ENCODE peak calls at places on chromosomes 4 and X, in six cellular contexts. X, W, H, M, E and K are unnamed samples.
A peak's percentile ranks its signal among the peaks of the same experiment; 100 is the strongest.

GRCh38 chrX:69232945-69233344 is 67.7 kb upstream of the PJA1 start:
- DNase-seq in E (no peak), M (no peak), X (no peak), W (no peak), H (no peak), K (no peak)

GRCh38 chr4:141449927-141450326 is 186.5 kb upstream of the IL15 start:
- DNase-seq in M (no peak), E (no peak), H (no peak), W (no peak), X (no peak), K (no peak)

GRCh38 chr4:18579222-18579621 is 557.7 kb upstream of the LCORL start:
- DNase-seq in E (no peak), X (no peak), H (no peak), W (no peak), M (no peak), K (no peak)

GRCh38 chrX:31266172-31267076 is 194.6 kb upstream of the FTHL17 start:
- DNase-seq in X (peak; percentile 68), M (peak; percentile 78), E (no peak), H (peak; percentile 28), W (no peak), K (peak; percentile 91)

GRCh38 chr4:152460488-152460887 is 75.4 kb downstream of the FBXW7 start:
- DNase-seq in X (no peak), W (no peak), H (peak; percentile 55), M (no peak), E (peak; percentile 54), K (no peak)

GRCh38 chrX:68488657-68489056 is 10.2 kb upstream of the YIPF6 start:
- DNase-seq in W (no peak), E (no peak), X (no peak), H (no peak), M (no peak), K (no peak)

GRCh38 chr4:117334451-117335188 is 249.2 kb upstream of the TRAM1L1 start:
- DNase-seq in H (no peak), M (no peak), X (no peak), W (no peak), E (no peak), K (no peak)

GRCh38 chrX:44878780-44879179 is 5.8 kb downstream of the KDM6A start:
- DNase-seq in E (no peak), X (no peak), M (no peak), H (no peak), W (no peak), K (no peak)

GRCh38 chr4:174119051-174119450 is 164.4 kb downstream of the FBXO8 start:
- DNase-seq in X (no peak), W (no peak), E (peak; percentile 29), H (peak; percentile 5), M (no peak), K (no peak)

GRCh38 chr4:47032405-47033106 is 1.2 kb downstream of the GABRB1 start:
- DNase-seq in W (peak; percentile 22), X (peak; percentile 85), H (peak; percentile 56), M (peak; percentile 48), E (no peak), K (peak; percentile 84)

GRCh38 chrX:16112428-16112827 is 10.9 kb upstream of the GRPR start:
- DNase-seq in E (no peak), H (no peak), W (no peak), X (no peak), M (no peak), K (no peak)

GRCh38 chr4:151407466-151408379 is 1.3 kb upstream of the FHIP1A start:
- DNase-seq in X (peak; percentile 14), M (peak; percentile 50), W (no peak), E (no peak), H (peak; percentile 14), K (no peak)

GRCh38 chrX:151725338-151725614 is 9.3 kb upstream of the CNGA2 start:
- DNase-seq in E (no peak), W (no peak), M (no peak), H (no peak), X (no peak), K (no peak)

GRCh38 chr4:88077911-88078310 is 70.5 kb downstream of the PKD2 start:
- DNase-seq in E (peak; percentile 1), M (no peak), X (no peak), W (no peak), H (peak; percentile 79), K (no peak)

GRCh38 chrX:103157511-103158316 is 57.2 kb upstream of the BEX4 start:
- DNase-seq in E (no peak), H (peak; percentile 33), W (no peak), M (no peak), X (peak; percentile 21), K (no peak)

GRCh38 chrX:110145854-110146253 is 142.9 kb downstream of the TMEM164 start:
- DNase-seq in E (no peak), X (peak; percentile 37), M (no peak), W (no peak), H (peak; percentile 14), K (no peak)

GRCh38 chrX:46209768-46210167 is 335.5 kb downstream of the ZNF674 start:
- DNase-seq in X (no peak), M (no peak), E (no peak), W (no peak), H (peak; percentile 61), K (no peak)

GRCh38 chr4:174454815-174455473 is 67.3 kb downstream of the HPGD start:
- DNase-seq in W (no peak), M (no peak), E (no peak), H (no peak), X (no peak), K (no peak)

GRCh38 chrX:2710496-2710895 is 19.4 kb downstream of the CD99 start:
- DNase-seq in E (no peak), M (no peak), X (no peak), H (peak; percentile 32), W (no peak), K (no peak)

GRCh38 chrX:115494133-115494532 is 66.8 kb upstream of the PLS3 start:
- DNase-seq in W (no peak), E (no peak), X (no peak), H (no peak), M (no peak), K (no peak)

GRCh38 chrX:10939384-10939783 is 171.7 kb upstream of the HCCS start:
- DNase-seq in M (no peak), W (no peak), H (peak; percentile 37), E (no peak), X (no peak), K (no peak)

GRCh38 chr4:152065545-152065944 is 304.7 kb upstream of the GATB start:
- DNase-seq in X (no peak), E (no peak), M (no peak), H (no peak), W (no peak), K (no peak)

GRCh38 chrX:130111220-130111934 is 1.1 kb upstream of the ELF4 start:
- DNase-seq in W (no peak), E (no peak), M (peak; percentile 54), X (no peak), H (no peak), K (peak; percentile 89)

GRCh38 chrX:130109429-130110378 is 593 bp downstream of the ELF4 start:
- DNase-seq in E (no peak), W (no peak), X (peak; percentile 46), H (no peak), M (peak; percentile 70), K (peak; percentile 85)

GRCh38 chrX:130111935-130112221 is 1.6 kb upstream of the ELF4 start:
- DNase-seq in M (no peak), E (no peak), X (no peak), W (no peak), H (no peak), K (no peak)

GRCh38 chrX:130108647-130109428 is 1.5 kb downstream of the ELF4 start:
- DNase-seq in E (no peak), W (no peak), M (no peak), X (no peak), H (no peak), K (no peak)

DNA sequence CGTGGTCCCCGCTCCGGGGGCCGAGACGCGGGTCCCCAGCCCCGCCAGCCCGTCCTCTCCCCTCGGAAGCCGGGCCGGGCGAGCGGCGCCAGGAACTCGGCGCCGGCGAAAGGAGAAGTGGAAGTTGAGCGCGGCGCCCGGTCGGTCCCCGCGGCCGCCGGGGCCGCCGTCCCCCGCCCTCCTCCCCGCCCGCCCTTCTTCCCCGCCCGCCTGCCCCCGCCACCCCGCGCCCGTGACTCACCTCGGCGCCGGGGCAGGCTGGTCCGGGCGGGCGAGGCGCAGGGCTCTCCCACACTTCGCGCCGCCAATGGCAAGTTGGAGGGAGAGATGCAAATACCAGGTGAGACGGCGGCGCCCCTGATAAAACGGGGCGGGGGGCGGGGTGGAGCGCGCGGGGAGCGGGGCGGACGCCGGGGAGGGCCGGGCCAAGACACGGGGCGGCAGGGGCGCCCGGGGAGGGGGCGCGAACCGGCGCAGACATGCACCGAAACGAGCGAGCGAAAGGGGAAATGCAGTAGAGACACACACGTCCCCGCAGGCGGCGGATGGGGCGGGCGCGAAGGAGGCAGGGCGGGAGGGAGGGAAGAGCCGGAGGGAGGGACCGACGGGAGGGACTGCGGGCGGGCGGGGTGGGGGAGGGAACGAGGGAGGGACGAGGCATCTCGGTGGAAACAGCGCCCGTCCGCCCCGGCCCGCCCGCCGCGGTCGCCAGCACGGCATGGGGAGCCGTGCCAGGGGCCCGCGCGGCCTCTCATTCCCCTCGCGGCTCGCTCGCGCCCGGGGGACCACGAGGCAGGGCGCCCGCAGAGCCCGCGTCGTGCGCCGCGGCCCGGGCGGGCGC is at the start of gene ELF4:
- DNase-seq in H (peak; percentile 50), E (no peak), W (no peak), X (no peak), M (peak; percentile 64), K (peak; percentile 81)
- TF ChIP-seq CTCF in H (no peak), E (no peak), W (no peak), X (no peak), M (no peak), K (no peak)

GRCh38 chr4:108779958-108780357 is 17.1 kb upstream of the ETNPPL start:
- DNase-seq in M (no peak), X (no peak), E (no peak), H (no peak), W (no peak), K (no peak)

GRCh38 chr4:108774809-108775530 is 12.1 kb upstream of the ETNPPL start:
- DNase-seq in M (no peak), E (no peak), X (no peak), H (no peak), W (no peak), K (no peak)

GRCh38 chr4:108772402-108772801 is 9.5 kb upstream of the ETNPPL start:
- DNase-seq in E (no peak), H (no peak), M (no peak), W (no peak), X (no peak), K (no peak)

GRCh38 chr4:108775921-108776320 is 13.1 kb upstream of the ETNPPL start:
- DNase-seq in E (no peak), X (no peak), H (no peak), W (no peak), M (no peak), K (no peak)
- TF ChIP-seq CTCF in E (no peak), X (no peak), H (no peak), W (no peak), M (no peak), K (no peak)

GRCh38 chrX:78437621-78438020 is 110.2 kb upstream of the CYSLTR1 start:
- DNase-seq in X (no peak), W (no peak), H (no peak), M (no peak), E (no peak), K (no peak)
- TF ChIP-seq CTCF in X (no peak), W (no peak), H (no peak), M (no peak), E (no peak), K (no peak)

DNA sequence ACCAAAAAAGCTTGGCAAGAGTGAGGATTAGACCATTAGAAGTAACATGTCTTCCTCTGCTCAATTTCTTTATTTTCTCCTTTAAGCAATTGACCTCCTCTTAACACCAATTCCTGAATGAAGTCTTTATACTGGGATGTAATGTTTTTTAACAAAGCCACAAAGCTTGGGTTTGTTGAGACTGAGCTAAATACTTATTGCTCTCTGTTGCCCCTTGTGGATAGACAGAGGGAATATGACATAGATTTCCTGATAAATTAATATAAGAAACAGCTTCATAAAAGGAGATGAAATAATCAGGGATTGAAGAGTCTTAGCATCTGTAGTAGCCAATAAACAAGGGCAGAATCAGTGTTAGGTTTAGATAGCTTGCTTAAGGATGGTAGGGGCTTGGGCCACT is 57.6 kb downstream of the CCDC160 start:
- DNase-seq in M (no peak), W (no peak), H (no peak), E (no peak), X (no peak), K (no peak)
- TF ChIP-seq CTCF in M (no peak), W (no peak), H (peak; percentile 22), E (peak; percentile 47), X (peak; percentile 13), K (peak; percentile 78)